ENCODE peak calls at places on chromosomes 16 and 17, in five cellular contexts. One of them, this sample, is unnamed.

GRCh38 chr17:75719732-75720131 is 1.5 kb upstream of the ITGB4 start:
- DNase-seq in cardiac fibroblast: no peak
- DNase-seq in breast epithelium: no peak
- DNase-seq in AG04450: no peak
- DNase-seq in esophagus squamous epithelium: no peak
- DNase-seq in this sample: no peak

GRCh38 chr16:79752421-79752820 is 151.9 kb upstream of the MAF start:
- DNase-seq in cardiac fibroblast: no peak
- DNase-seq in breast epithelium: no peak
- DNase-seq in AG04450: no peak
- DNase-seq in esophagus squamous epithelium: no peak
- DNase-seq in this sample: no peak

GRCh38 chr17:78789149-78789662 is 7.1 kb upstream of the CYTH1 start:
- DNase-seq in cardiac fibroblast: peak
- DNase-seq in breast epithelium: no peak
- DNase-seq in AG04450: no peak
- DNase-seq in esophagus squamous epithelium: no peak
- DNase-seq in this sample: no peak

GRCh38 chr17:992933-993332 is 4.0 kb upstream of the TIMM22 start:
- DNase-seq in cardiac fibroblast: no peak
- DNase-seq in breast epithelium: no peak
- DNase-seq in AG04450: no peak
- DNase-seq in esophagus squamous epithelium: no peak
- DNase-seq in this sample: no peak

GRCh38 chr17:37182786-37183185 is 193.0 kb upstream of the C17orf78 start:
- DNase-seq in cardiac fibroblast: peak
- DNase-seq in breast epithelium: no peak
- DNase-seq in AG04450: no peak
- DNase-seq in esophagus squamous epithelium: no peak
- DNase-seq in this sample: no peak

GRCh38 chr17:19360772-19361171 is 1.8 kb downstream of the B9D1 start:
- DNase-seq in cardiac fibroblast: no peak
- DNase-seq in breast epithelium: no peak
- DNase-seq in AG04450: no peak
- DNase-seq in esophagus squamous epithelium: no peak
- DNase-seq in this sample: no peak

GRCh38 chr16:47467501-47467900 is 6.4 kb downstream of the PHKB start:
- DNase-seq in cardiac fibroblast: no peak
- DNase-seq in breast epithelium: no peak
- DNase-seq in AG04450: no peak
- DNase-seq in esophagus squamous epithelium: no peak
- DNase-seq in this sample: no peak

GRCh38 chr17:40224707-40225092 is 5.6 kb downstream of the WIPF2 start:
- DNase-seq in cardiac fibroblast: peak
- DNase-seq in breast epithelium: no peak
- DNase-seq in AG04450: no peak
- DNase-seq in esophagus squamous epithelium: no peak
- DNase-seq in this sample: peak

GRCh38 chr16:56814537-56815432 is 50.2 kb upstream of the SLC12A3 start:
- DNase-seq in cardiac fibroblast: peak
- DNase-seq in breast epithelium: peak
- DNase-seq in AG04450: no peak
- DNase-seq in esophagus squamous epithelium: no peak
- DNase-seq in this sample: no peak

DNA sequence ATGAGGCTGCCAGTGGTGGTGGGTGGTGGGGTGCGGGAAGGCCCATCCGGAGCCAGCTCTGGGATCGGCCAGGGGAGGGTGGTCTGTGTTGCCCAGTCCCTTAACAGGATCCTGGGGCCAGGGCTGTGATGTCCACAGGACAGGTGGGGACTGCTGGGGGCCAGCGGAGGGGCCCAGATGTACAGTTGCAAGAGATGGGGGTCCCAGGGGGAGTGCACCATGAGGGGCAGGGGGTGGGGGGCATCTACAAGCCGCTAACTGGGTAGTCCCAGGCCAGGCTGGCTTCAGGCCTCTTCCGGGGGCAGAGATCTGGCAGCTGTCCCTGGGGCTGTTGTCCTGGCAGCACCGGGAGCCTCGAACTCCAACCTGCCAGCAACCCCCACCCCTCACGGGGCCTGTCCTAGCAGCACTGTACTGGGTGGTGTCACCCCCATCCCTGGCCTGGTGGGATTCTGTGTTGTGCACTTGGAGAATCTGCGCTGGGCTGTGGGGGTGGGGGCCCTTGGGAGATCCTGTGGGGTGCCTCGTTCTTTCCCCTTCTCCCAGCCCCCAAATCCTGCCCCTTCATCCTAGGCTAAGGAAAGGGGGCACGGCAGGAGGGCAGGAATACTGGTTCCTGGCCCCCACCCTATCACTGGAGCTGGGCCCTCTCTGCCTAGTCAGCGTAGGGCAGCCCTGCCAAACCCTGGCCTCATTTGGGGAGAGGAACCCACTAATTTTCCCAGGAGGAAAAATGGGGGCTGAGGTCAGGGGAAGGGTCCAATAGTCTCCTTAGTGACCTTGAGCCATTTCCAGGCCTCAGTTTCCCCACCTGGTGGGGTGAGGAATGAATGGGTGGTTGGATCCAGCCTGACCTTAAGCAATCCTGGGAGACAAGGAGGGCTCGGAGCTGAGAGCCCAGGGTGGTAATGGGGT is 1.4 kb downstream of the MTSS2 start:
- DNase-seq in cardiac fibroblast: no peak
- DNase-seq in breast epithelium: no peak
- DNase-seq in AG04450: no peak
- DNase-seq in esophagus squamous epithelium: no peak
- DNase-seq in this sample: no peak
- H3K4me3 ChIP-seq in cardiac fibroblast: peak
- H3K4me3 ChIP-seq in breast epithelium: peak
- H3K4me3 ChIP-seq in AG04450: peak
- H3K4me3 ChIP-seq in esophagus squamous epithelium: peak
- H3K4me3 ChIP-seq in this sample: peak

DNA sequence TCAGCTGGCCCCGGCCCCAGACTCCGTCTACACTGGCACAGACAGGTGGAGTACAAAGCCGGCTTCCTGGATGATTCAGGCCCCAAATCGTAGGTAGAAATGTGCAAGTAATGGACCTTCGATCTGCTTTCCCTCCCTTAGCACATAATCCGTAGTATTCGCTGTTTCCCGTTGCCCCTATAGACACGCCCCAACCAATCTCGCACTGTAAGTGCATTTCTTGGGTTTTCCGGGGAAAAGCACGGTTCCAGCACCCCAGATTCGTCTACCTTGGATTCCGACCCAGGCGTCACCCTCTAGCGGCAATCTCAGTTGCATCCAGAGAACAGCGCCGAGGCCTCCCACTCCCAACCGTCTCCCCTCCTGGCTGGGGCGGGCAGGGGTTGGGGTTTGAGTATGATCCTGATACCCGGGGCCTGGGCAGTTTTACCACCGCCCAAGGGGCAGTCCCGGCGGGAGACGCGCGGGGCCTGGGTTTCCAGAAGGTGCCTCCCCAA is 12.1 kb upstream of the FOXF1 start:
- DNase-seq in cardiac fibroblast: no peak
- DNase-seq in breast epithelium: no peak
- DNase-seq in AG04450: no peak
- DNase-seq in esophagus squamous epithelium: no peak
- DNase-seq in this sample: no peak
- TF ChIP-seq CTCF in cardiac fibroblast: no peak
- TF ChIP-seq CTCF in breast epithelium: no peak
- TF ChIP-seq CTCF in AG04450: peak
- TF ChIP-seq CTCF in esophagus squamous epithelium: no peak
- TF ChIP-seq CTCF in this sample: peak

DNA sequence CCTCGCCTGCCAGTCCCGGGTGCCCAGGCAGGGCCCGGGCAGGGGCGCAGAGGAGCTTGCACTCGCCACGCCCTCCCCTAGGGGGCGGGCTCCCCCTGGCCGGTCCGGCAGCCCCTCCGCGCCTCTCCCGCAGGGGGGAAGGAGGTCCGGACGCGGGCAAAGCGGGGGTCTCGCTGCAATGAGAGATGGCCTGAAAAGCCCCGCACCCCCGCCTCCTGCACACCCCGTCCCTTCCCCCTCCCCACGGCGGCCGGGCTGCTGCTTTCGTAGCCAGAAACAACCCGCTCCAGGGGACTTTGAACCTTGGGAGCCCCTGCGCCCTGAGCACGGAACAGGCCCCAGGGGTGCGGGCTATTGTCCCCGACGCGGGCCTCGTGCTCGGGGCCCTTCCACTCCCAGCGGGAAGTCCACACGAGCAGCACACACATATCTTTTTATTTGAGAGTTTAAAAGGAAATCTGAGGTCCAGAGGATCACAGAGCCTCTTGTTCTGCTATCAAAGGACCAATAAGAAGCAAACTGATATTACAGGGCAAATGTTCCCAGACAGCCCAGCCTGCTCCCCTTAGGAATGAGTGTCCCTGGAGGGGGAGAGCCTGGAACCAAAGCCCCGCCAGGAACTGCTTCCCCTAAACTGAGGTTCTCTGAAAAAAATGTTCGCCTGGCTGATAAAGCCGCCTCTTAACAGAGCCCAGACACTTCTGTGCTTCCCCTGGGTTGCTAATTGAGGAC is 5.8 kb upstream of the CBX4 start:
- DNase-seq in cardiac fibroblast: peak
- DNase-seq in breast epithelium: no peak
- DNase-seq in AG04450: no peak
- DNase-seq in esophagus squamous epithelium: no peak
- DNase-seq in this sample: no peak
- H3K4me3 ChIP-seq in cardiac fibroblast: no peak
- H3K4me3 ChIP-seq in breast epithelium: peak
- H3K4me3 ChIP-seq in AG04450: no peak
- H3K4me3 ChIP-seq in esophagus squamous epithelium: peak
- H3K4me3 ChIP-seq in this sample: no peak

DNA sequence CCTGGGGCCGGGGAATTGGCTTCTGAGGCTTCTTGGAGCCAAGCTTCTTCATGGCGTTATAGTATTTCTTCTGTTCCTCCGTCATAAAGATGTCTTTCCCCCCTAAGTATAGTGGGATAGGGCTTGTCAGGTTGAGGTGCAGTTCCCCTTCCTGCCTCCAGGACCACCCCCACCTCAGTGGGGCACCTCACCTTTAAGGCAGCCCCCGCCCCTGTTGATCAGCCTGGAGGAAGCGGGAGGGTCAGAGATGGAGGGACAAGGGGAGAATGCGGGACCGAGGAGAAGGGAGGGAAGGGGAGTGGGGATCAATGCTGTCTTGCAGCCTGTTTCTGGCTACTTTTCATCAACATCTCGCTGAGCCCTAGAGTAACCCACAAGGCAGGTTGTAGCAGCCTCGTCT is 11.6 kb upstream of the CD79B start:
- DNase-seq in cardiac fibroblast: no peak
- DNase-seq in breast epithelium: no peak
- DNase-seq in AG04450: no peak
- DNase-seq in esophagus squamous epithelium: no peak
- DNase-seq in this sample: no peak
- TF ChIP-seq CTCF in cardiac fibroblast: peak
- TF ChIP-seq CTCF in breast epithelium: no peak
- TF ChIP-seq CTCF in AG04450: peak
- TF ChIP-seq CTCF in esophagus squamous epithelium: no peak
- TF ChIP-seq CTCF in this sample: peak